ENCODE peak calls at places on chromosomes 7 and 10, in four cellular contexts. I, T, G and U are unnamed samples.

GRCh38 chr10:72564596-72564995 is 61.3 kb downstream of the MICU1 start:
- DNase-seq in G (no peak), I (no peak), T (no peak), U (no peak)

GRCh38 chr10:24237801-24238390 is 29.0 kb downstream of the KIAA1217 start:
- DNase-seq in T (no peak), I (no peak), G (peak), U (no peak)

GRCh38 chr10:69791812-69792211 is 9.9 kb upstream of the COL13A1 start:
- DNase-seq in G (no peak), T (no peak), I (no peak), U (no peak)

GRCh38 chr10:75428434-75429158 is 2.8 kb upstream of the LRMDA start:
- DNase-seq in G (no peak), T (peak), I (no peak), U (no peak)

GRCh38 chr7:22417349-22417748 is 60.4 kb upstream of the RAPGEF5 start:
- DNase-seq in I (no peak), T (no peak), G (no peak), U (no peak)

GRCh38 chr10:99930731-99931550 is 78.8 kb downstream of the DNMBP start:
- DNase-seq in T (no peak), I (no peak), G (peak), U (peak)

GRCh38 chr10:103703941-103704919 is 151.1 kb downstream of the SH3PXD2A start:
- DNase-seq in I (no peak), T (no peak), G (no peak), U (no peak)

GRCh38 chr7:2734761-2735571 is 47.0 kb downstream of the AMZ1 start:
- DNase-seq in T (no peak), G (no peak), I (peak), U (peak)

GRCh38 chr10:104318096-104318725 is 20.1 kb downstream of the ITPRIP start:
- DNase-seq in I (no peak), G (no peak), T (no peak), U (no peak)

GRCh38 chr10:103765981-103766380 is 89.4 kb downstream of the SH3PXD2A start:
- DNase-seq in T (no peak), G (no peak), I (no peak), U (no peak)

GRCh38 chr7:75946207-75946855 is 31.4 kb downstream of the POR start:
- DNase-seq in G (no peak), T (no peak), I (no peak), U (no peak)

GRCh38 chr7:42272793-42273665 is 36.0 kb upstream of the GLI3 start:
- DNase-seq in I (no peak), G (no peak), T (no peak), U (peak)

GRCh38 chr7:158322616-158323530 is 264.8 kb downstream of the PTPRN2 start:
- DNase-seq in I (no peak), G (no peak), T (no peak), U (no peak)

GRCh38 chr10:11663763-11664555 is 52.5 kb upstream of the USP6NL start:
- DNase-seq in G (no peak), I (no peak), T (no peak), U (no peak)

GRCh38 chr10:13347235-13348156 is 597 bp downstream of the SEPHS1 start:
- DNase-seq in T (no peak), I (peak), G (peak), U (peak)

GRCh38 chr7:98372993-98373392 is 27.9 kb downstream of the BAIAP2L1 start:
- DNase-seq in I (no peak), T (no peak), G (no peak), U (no peak)

GRCh38 chr7:70487526-70488285 is 644.2 kb upstream of the GALNT17 start:
- DNase-seq in I (no peak), G (no peak), T (no peak), U (no peak)

GRCh38 chr7:70481717-70482116 is 650.2 kb upstream of the GALNT17 start:
- DNase-seq in G (no peak), I (no peak), T (no peak), U (no peak)

GRCh38 chr7:70489808-70490207 is 642.1 kb upstream of the GALNT17 start:
- DNase-seq in G (no peak), T (no peak), I (no peak), U (no peak)

GRCh38 chr7:70484255-70484654 is 647.7 kb upstream of the GALNT17 start:
- DNase-seq in T (no peak), G (no peak), I (no peak), U (no peak)

DNA sequence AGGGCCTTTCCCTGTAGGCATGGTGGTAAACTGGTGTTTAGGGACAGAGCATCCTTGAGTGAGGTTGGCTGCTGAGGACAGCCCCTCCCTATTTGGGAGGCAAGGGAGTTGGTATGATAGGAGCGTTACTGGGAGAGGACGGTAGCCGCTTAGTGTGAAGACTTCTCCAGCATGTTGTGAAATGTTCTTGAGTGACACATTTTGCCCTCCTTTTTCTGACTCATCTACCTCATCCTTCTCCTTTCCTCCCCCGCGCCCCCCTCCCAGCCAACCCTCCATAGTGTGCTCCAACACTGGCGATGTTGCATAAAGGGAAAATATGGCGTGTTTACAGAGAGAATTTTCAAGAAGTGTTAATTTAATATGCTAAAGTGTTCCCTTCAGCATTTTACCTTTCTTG is 645.0 kb upstream of the GALNT17 start:
- DNase-seq in G (no peak), T (no peak), I (no peak), U (no peak)
- TF ChIP-seq ETV6 in G (no peak), T (no peak), I (no peak), U (no peak)

GRCh38 chr10:9877978-9878377 is 1139.7 kb upstream of the CELF2 start:
- DNase-seq in I (peak), T (no peak), G (no peak), U (no peak)
- TF ChIP-seq ETV6 in I (no peak), T (no peak), G (no peak), U (no peak)

GRCh38 chr10:48518412-48518811 is 86.5 kb downstream of the ARHGAP22 start:
- DNase-seq in I (no peak), T (no peak), G (no peak), U (no peak)
- TF ChIP-seq ETV6 in I (no peak), T (no peak), G (no peak), U (no peak)

GRCh38 chr10:110486680-110487410 is 10.9 kb upstream of the DUSP5 start:
- DNase-seq in I (no peak), T (no peak), G (no peak), U (no peak)

GRCh38 chr10:110485541-110485940 is 12.2 kb upstream of the DUSP5 start:
- DNase-seq in I (no peak), T (no peak), G (no peak), U (no peak)

GRCh38 chr10:110488124-110488681 is 9.5 kb upstream of the DUSP5 start:
- DNase-seq in G (no peak), T (no peak), I (no peak), U (no peak)

GRCh38 chr10:110488944-110489343 is 8.8 kb upstream of the DUSP5 start:
- DNase-seq in T (no peak), I (no peak), G (no peak), U (no peak)

GRCh38 chr10:110487411-110488123 is 10.1 kb upstream of the DUSP5 start:
- DNase-seq in T (no peak), I (no peak), G (peak), U (peak)
- TF ChIP-seq ETV6 in T (no peak), I (peak), G (no peak), U (peak)

GRCh38 chr7:85160223-85160622 is 26.6 kb downstream of the SEMA3D start:
- DNase-seq in T (peak), I (no peak), G (no peak), U (no peak)
- TF ChIP-seq ETV6 in T (no peak), I (no peak), G (no peak), U (no peak)

GRCh38 chr7:66119502-66119901 is 4.9 kb downstream of the CRCP start:
- DNase-seq in G (no peak), I (no peak), T (no peak), U (no peak)

GRCh38 chr7:66118603-66119002 is 4.0 kb downstream of the CRCP start:
- DNase-seq in I (no peak), T (no peak), G (peak), U (no peak)

GRCh38 chr7:66110861-66111260 is 3.8 kb upstream of the CRCP start:
- DNase-seq in T (no peak), G (peak), I (no peak), U (no peak)

GRCh38 chr7:66114743-66115727 is at the start of gene CRCP:
- DNase-seq in I (peak), G (peak), T (peak), U (peak)
- TF ChIP-seq ETV6 in I (peak), G (no peak), T (no peak), U (peak)

GRCh38 chr10:113309791-113310190 is 243.1 kb upstream of the HABP2 start:
- DNase-seq in T (no peak), I (no peak), G (no peak), U (no peak)

GRCh38 chr10:113304726-113305125 is 248.1 kb upstream of the HABP2 start:
- DNase-seq in G (peak), T (no peak), I (no peak), U (no peak)

GRCh38 chr10:113303747-113304146 is 249.1 kb upstream of the HABP2 start:
- DNase-seq in T (no peak), I (no peak), G (peak), U (no peak)

GRCh38 chr10:113302062-113302461 is 250.8 kb upstream of the HABP2 start:
- DNase-seq in G (no peak), I (no peak), T (no peak), U (no peak)

DNA sequence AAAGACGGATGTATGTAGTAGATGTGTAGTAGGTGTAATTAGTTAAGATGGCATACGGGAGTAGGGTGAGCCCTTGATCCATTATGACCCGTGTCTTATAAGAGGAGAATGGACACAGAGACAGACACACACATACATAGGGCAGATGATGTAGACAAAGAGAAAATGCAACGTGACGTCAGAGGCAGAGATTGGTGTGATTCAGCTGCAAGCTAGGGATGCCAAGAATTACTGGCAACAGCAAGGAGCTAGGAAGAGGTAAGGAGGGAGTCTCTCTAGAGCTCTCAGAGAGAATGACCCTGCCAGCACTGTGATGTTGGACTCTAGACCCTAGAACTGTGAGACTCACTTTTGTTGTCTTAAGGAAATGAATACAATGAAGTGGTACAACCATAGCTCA is 247.0 kb upstream of the HABP2 start:
- DNase-seq in I (no peak), G (no peak), T (no peak), U (no peak)
- TF ChIP-seq ETV6 in I (no peak), G (no peak), T (no peak), U (no peak)

GRCh38 chr7:38834357-38834756 is 74.6 kb downstream of the VPS41 start:
- DNase-seq in I (no peak), T (no peak), G (no peak), U (no peak)

GRCh38 chr7:38833329-38833728 is 75.7 kb downstream of the VPS41 start:
- DNase-seq in G (no peak), T (no peak), I (no peak), U (no peak)

GRCh38 chr7:38825721-38826440 is 83.1 kb downstream of the VPS41 start:
- DNase-seq in I (no peak), T (no peak), G (no peak), U (no peak)

GRCh38 chr7:38831262-38831661 is 77.7 kb downstream of the VPS41 start:
- DNase-seq in G (no peak), T (no peak), I (no peak), U (no peak)

DNA sequence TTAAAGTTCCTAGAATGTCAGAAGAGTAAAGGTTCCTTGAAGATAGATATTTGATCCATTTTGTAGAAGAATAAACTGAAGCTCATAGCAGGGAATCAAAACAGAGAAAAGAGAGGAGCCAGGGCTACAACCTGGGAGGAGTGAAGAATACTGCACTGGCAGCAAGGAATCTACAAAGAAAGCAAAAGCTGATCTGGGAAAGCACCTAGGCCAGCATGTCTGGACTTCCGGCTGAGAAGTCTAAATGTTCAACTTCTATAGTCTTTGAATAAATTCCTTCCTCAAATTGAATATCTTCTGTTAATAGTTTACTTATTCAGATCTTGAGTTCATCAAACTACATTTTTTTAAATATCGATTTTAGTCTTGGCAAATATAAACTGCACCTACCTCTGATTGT is 78.2 kb downstream of the VPS41 start:
- DNase-seq in T (no peak), G (no peak), I (no peak), U (no peak)
- TF ChIP-seq ETV6 in T (no peak), G (no peak), I (no peak), U (no peak)

DNA sequence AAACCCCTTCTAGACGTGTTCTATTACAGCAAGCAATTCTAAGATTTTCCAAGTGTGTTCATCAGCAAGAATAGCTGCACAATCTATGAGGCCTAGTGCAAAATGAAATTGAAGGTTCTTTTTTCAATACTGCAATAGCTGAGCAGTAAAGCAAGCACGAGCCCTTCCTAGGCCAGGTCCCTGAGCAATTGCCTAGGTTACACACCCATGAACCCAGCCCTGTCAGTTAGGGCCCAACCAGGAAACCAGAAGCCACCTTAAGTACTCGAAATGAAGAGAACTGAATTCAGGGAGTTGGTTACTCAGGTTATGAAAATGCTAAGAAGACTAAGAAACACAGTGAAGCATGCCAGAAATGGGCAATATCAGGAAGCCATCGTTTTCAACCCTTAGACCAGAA is 52.0 kb upstream of the VWC2 start:
- DNase-seq in T (no peak), I (no peak), G (no peak), U (no peak)
- TF ChIP-seq ETV6 in T (no peak), I (no peak), G (no peak), U (no peak)